ENCODE peak calls at places on chromosome 2, in eight cellular contexts. One of them, this sample, is unnamed.

GRCh38 chr2:175205523-175205922 is 24.0 kb upstream of the ATP5MC3 start:
- DNase-seq in GM23248: peak
- DNase-seq in activated T-cell treated with anti-CD3 and anti-CD28 coated beads, Interleukin-2, amount 50 U/mL, for 48 hours: no peak
- DNase-seq in NCI-H2227 treated with DMSO at 0.1 percent for 48 hours: no peak
- DNase-seq in mesenteric fat pad: no peak
- DNase-seq in tibial nerve: no peak
- DNase-seq in fibroblast of lung: peak
- DNase-seq in transverse colon: no peak
- DNase-seq in this sample: no peak

GRCh38 chr2:29053223-29053622 is 21.1 kb downstream of the PCARE start:
- DNase-seq in fibroblast of lung: no peak
- DNase-seq in GM23248: no peak
- DNase-seq in activated T-cell treated with anti-CD3 and anti-CD28 coated beads, Interleukin-2, amount 50 U/mL, for 48 hours: no peak
- DNase-seq in tibial nerve: no peak
- DNase-seq in NCI-H2227 treated with DMSO at 0.1 percent for 48 hours: no peak
- DNase-seq in transverse colon: no peak
- DNase-seq in mesenteric fat pad: no peak
- DNase-seq in this sample: no peak

GRCh38 chr2:61181382-61182058 is 19.5 kb downstream of the C2orf74 start:
- DNase-seq in mesenteric fat pad: no peak
- DNase-seq in fibroblast of lung: no peak
- DNase-seq in GM23248: peak
- DNase-seq in tibial nerve: no peak
- DNase-seq in NCI-H2227 treated with DMSO at 0.1 percent for 48 hours: no peak
- DNase-seq in activated T-cell treated with anti-CD3 and anti-CD28 coated beads, Interleukin-2, amount 50 U/mL, for 48 hours: no peak
- DNase-seq in transverse colon: no peak
- DNase-seq in this sample: no peak

GRCh38 chr2:64730551-64731305 is 77.0 kb upstream of the SERTAD2 start:
- DNase-seq in activated T-cell treated with anti-CD3 and anti-CD28 coated beads, Interleukin-2, amount 50 U/mL, for 48 hours: peak
- DNase-seq in fibroblast of lung: peak
- DNase-seq in transverse colon: peak
- DNase-seq in NCI-H2227 treated with DMSO at 0.1 percent for 48 hours: peak
- DNase-seq in tibial nerve: peak
- DNase-seq in GM23248: peak
- DNase-seq in mesenteric fat pad: no peak
- DNase-seq in this sample: peak

GRCh38 chr2:177545981-177546600 is 153.5 kb downstream of the AGPS start:
- DNase-seq in tibial nerve: no peak
- DNase-seq in activated T-cell treated with anti-CD3 and anti-CD28 coated beads, Interleukin-2, amount 50 U/mL, for 48 hours: no peak
- DNase-seq in fibroblast of lung: no peak
- DNase-seq in mesenteric fat pad: no peak
- DNase-seq in GM23248: no peak
- DNase-seq in transverse colon: no peak
- DNase-seq in NCI-H2227 treated with DMSO at 0.1 percent for 48 hours: no peak
- DNase-seq in this sample: peak

GRCh38 chr2:128237081-128237534 is 81.6 kb downstream of the HS6ST1 start:
- DNase-seq in fibroblast of lung: peak
- DNase-seq in NCI-H2227 treated with DMSO at 0.1 percent for 48 hours: no peak
- DNase-seq in mesenteric fat pad: peak
- DNase-seq in transverse colon: no peak
- DNase-seq in activated T-cell treated with anti-CD3 and anti-CD28 coated beads, Interleukin-2, amount 50 U/mL, for 48 hours: no peak
- DNase-seq in tibial nerve: no peak
- DNase-seq in GM23248: peak
- DNase-seq in this sample: no peak

GRCh38 chr2:121596221-121597080 is 52.8 kb downstream of the CLASP1 start:
- DNase-seq in fibroblast of lung: peak
- DNase-seq in activated T-cell treated with anti-CD3 and anti-CD28 coated beads, Interleukin-2, amount 50 U/mL, for 48 hours: no peak
- DNase-seq in NCI-H2227 treated with DMSO at 0.1 percent for 48 hours: peak
- DNase-seq in transverse colon: peak
- DNase-seq in tibial nerve: no peak
- DNase-seq in GM23248: peak
- DNase-seq in mesenteric fat pad: no peak
- DNase-seq in this sample: peak

GRCh38 chr2:64640153-64641044 is 13.3 kb downstream of the SERTAD2 start:
- DNase-seq in transverse colon: no peak
- DNase-seq in fibroblast of lung: no peak
- DNase-seq in tibial nerve: no peak
- DNase-seq in activated T-cell treated with anti-CD3 and anti-CD28 coated beads, Interleukin-2, amount 50 U/mL, for 48 hours: no peak
- DNase-seq in mesenteric fat pad: no peak
- DNase-seq in GM23248: peak
- DNase-seq in NCI-H2227 treated with DMSO at 0.1 percent for 48 hours: no peak
- DNase-seq in this sample: no peak

This sample was measured in NCI-H1105 treated with DMSO at 0.1 percent for 48 hours.